ENCODE peak calls at places on chromosomes 5 and 9, in four cellular contexts. I is SK-N-SH, O is K562, D is HepG2. Z is an unnamed sample.

GRCh38 chr5:113320160-113320816 is 114.5 kb downstream of the TSSK1B start:
- DNase-seq in I (no peak), O (no peak), D (no peak), Z (no peak)

GRCh38 chr9:83304686-83305085 is 233.5 kb downstream of the FRMD3 start:
- DNase-seq in I (peak), O (no peak), D (no peak), Z (no peak)

GRCh38 chr5:125274938-125275759 is 528.7 kb upstream of the ZNF608 start:
- DNase-seq in D (no peak), I (no peak), O (no peak), Z (no peak)

GRCh38 chr9:82140471-82140870 is 151.9 kb downstream of the SPATA31D1 start:
- DNase-seq in O (no peak), D (no peak), I (no peak), Z (no peak)

GRCh38 chr5:19018822-19019221 is 969.2 kb downstream of the CDH18 start:
- DNase-seq in D (no peak), O (no peak), I (no peak), Z (no peak)

GRCh38 chr5:15794117-15794985 is 294.4 kb downstream of the FBXL7 start:
- DNase-seq in D (no peak), I (peak), O (no peak), Z (no peak)

GRCh38 chr9:94864183-94864582 is 137.7 kb downstream of the AOPEP start:
- DNase-seq in I (no peak), O (no peak), D (no peak), Z (no peak)

GRCh38 chr5:125316913-125317545 is 570.6 kb upstream of the ZNF608 start:
- DNase-seq in I (peak), D (no peak), O (no peak), Z (no peak)

GRCh38 chr5:103668281-103668680 is 105.7 kb upstream of the NUDT12 start:
- DNase-seq in D (no peak), O (no peak), I (no peak), Z (no peak)

GRCh38 chr5:55665065-55665464 is 47.1 kb downstream of the SLC38A9 start:
- DNase-seq in O (no peak), I (no peak), D (no peak), Z (no peak)

GRCh38 chr9:114282507-114282906 is 40.4 kb upstream of the ORM1 start:
- DNase-seq in O (no peak), I (no peak), D (no peak), Z (no peak)

GRCh38 chr9:21084242-21084850 is 6.6 kb upstream of the IFNB1 start:
- DNase-seq in I (no peak), D (no peak), O (no peak), Z (no peak)

GRCh38 chr5:175516933-175517823 is 38.8 kb downstream of the SFXN1 start:
- DNase-seq in D (no peak), I (no peak), O (no peak), Z (no peak)

GRCh38 chr5:170886210-170886894 is 24.5 kb downstream of the RANBP17 start:
- DNase-seq in D (no peak), O (no peak), I (no peak), Z (no peak)

GRCh38 chr5:172699423-172699822 is 58.4 kb downstream of the NEURL1B start:
- DNase-seq in I (peak), D (no peak), O (no peak), Z (no peak)

GRCh38 chr5:334903-335739 is 13.6 kb downstream of the AHRR start:
- DNase-seq in I (no peak), D (no peak), O (no peak), Z (no peak)

GRCh38 chr9:88706193-88707112 is 171.5 kb downstream of the NXNL2 start:
- DNase-seq in O (no peak), D (peak), I (peak), Z (no peak)

GRCh38 chr5:95872333-95873268 is 50.1 kb upstream of the GLRX start:
- DNase-seq in D (no peak), I (no peak), O (no peak), Z (no peak)

GRCh38 chr5:168790691-168791230 is 211.6 kb upstream of the PANK3 start:
- DNase-seq in D (no peak), I (no peak), O (no peak), Z (no peak)

GRCh38 chr9:127574089-127574921 is 37.8 kb upstream of the STXBP1 start:
- DNase-seq in O (no peak), I (no peak), D (no peak), Z (no peak)

GRCh38 chr5:75510417-75510835 is 1.0 kb downstream of the CERT1 start:
- DNase-seq in D (peak), I (no peak), O (no peak), Z (no peak)

GRCh38 chr5:111942214-111942613 is 185.2 kb upstream of the NREP start:
- DNase-seq in O (no peak), D (no peak), I (no peak), Z (no peak)

GRCh38 chr9:10079284-10079964 is 533.4 kb downstream of the PTPRD start:
- DNase-seq in D (no peak), O (no peak), I (no peak), Z (no peak)

GRCh38 chr9:79768199-79768598 is 196.4 kb downstream of the TLE4 start:
- DNase-seq in D (no peak), O (no peak), I (peak), Z (no peak)

GRCh38 chr5:42991477-42992034 is 48.6 kb downstream of the ANXA2R start:
- DNase-seq in O (no peak), I (no peak), D (no peak), Z (no peak)

GRCh38 chr5:61659221-61659696 is 327.2 kb downstream of the ZSWIM6 start:
- DNase-seq in I (no peak), D (no peak), O (no peak), Z (no peak)

GRCh38 chr9:72386186-72386585 is 21.2 kb upstream of the ZFAND5 start:
- DNase-seq in I (no peak), D (no peak), O (no peak), Z (no peak)

GRCh38 chr9:33878691-33879366 is 61.9 kb downstream of the UBE2R2 start:
- DNase-seq in I (no peak), D (no peak), O (no peak), Z (no peak)

GRCh38 chr5:125043781-125044391 is 297.4 kb upstream of the ZNF608 start:
- DNase-seq in D (no peak), I (peak), O (no peak), Z (no peak)

GRCh38 chr9:89870207-89870606 is 265.4 kb downstream of the GADD45G start:
- DNase-seq in O (no peak), I (no peak), D (no peak), Z (no peak)

GRCh38 chr5:130337179-130337888 is 433.1 kb downstream of the CHSY3 start:
- DNase-seq in I (no peak), O (no peak), D (no peak), Z (no peak)

GRCh38 chr5:127012933-127013332 is 17.4 kb downstream of the MARCHF3 start:
- DNase-seq in I (no peak), D (no peak), O (no peak), Z (no peak)

GRCh38 chr9:113737414-113738271 is 138.5 kb upstream of the ZNF618 start:
- DNase-seq in I (peak), O (peak), D (peak), Z (no peak)

GRCh38 chr9:130333041-130334040 is 67.8 kb downstream of the HMCN2 start:
- DNase-seq in O (no peak), I (peak), D (no peak), Z (no peak)

GRCh38 chr5:116507051-116507537 is 67.5 kb downstream of the SEMA6A start:
- DNase-seq in O (no peak), I (no peak), D (no peak), Z (no peak)

GRCh38 chr5:53971566-53971965 is 338.8 kb downstream of the ARL15 start:
- DNase-seq in D (no peak), I (no peak), O (no peak), Z (no peak)

GRCh38 chr5:73558950-73559349 is 6.5 kb downstream of the ANKRA2 start:
- DNase-seq in I (no peak), D (peak), O (peak), Z (no peak)

GRCh38 chr9:119047513-119047912 is 321.7 kb downstream of the BRINP1 start:
- DNase-seq in D (no peak), O (no peak), I (no peak), Z (no peak)

GRCh38 chr5:145347026-145347616 is 488.0 kb downstream of the PRELID2 start:
- DNase-seq in O (no peak), I (peak), D (peak), Z (no peak)

GRCh38 chr5:177545487-177546261 is 8.7 kb downstream of the FAM193B start:
- DNase-seq in I (no peak), D (no peak), O (no peak), Z (no peak)
- TF ChIP-seq GABPA in I (no peak), D (no peak), O (no peak), Z (no peak)

GRCh38 chr9:132750668-132751067 is 80.4 kb downstream of the GTF3C4 start:
- DNase-seq in O (no peak), I (no peak), D (no peak), Z (no peak)

GRCh38 chr9:132744881-132745761 is 74.9 kb downstream of the GTF3C4 start:
- DNase-seq in D (no peak), I (peak), O (no peak), Z (no peak)

GRCh38 chr9:132749316-132749715 is 79.1 kb downstream of the GTF3C4 start:
- DNase-seq in D (no peak), O (no peak), I (no peak), Z (no peak)

GRCh38 chr9:132745911-132746709 is 75.8 kb downstream of the GTF3C4 start:
- DNase-seq in I (no peak), D (no peak), O (no peak), Z (no peak)

GRCh38 chr9:132748450-132748849 is 78.2 kb downstream of the GTF3C4 start:
- DNase-seq in O (no peak), D (no peak), I (no peak), Z (no peak)
- TF ChIP-seq MXI1 in O (no peak), D (no peak), I (no peak), Z (no peak)

GRCh38 chr5:14447958-14448881 is 133.4 kb upstream of the OTULINL start:
- DNase-seq in D (no peak), I (peak), O (no peak), Z (peak)
- TF ChIP-seq GABPA in D (no peak), I (no peak), O (no peak), Z (no peak)

GRCh38 chr5:31986101-31986500 is 188.0 kb downstream of the GOLPH3 start:
- DNase-seq in I (no peak), D (no peak), O (no peak), Z (no peak)

GRCh38 chr5:31984691-31985090 is 189.4 kb downstream of the GOLPH3 start:
- DNase-seq in I (no peak), O (no peak), D (no peak), Z (no peak)

GRCh38 chr5:31990296-31990695 is 183.8 kb downstream of the GOLPH3 start:
- DNase-seq in I (no peak), D (no peak), O (no peak), Z (no peak)

GRCh38 chr5:31990701-31991110 is 183.4 kb downstream of the GOLPH3 start:
- DNase-seq in D (no peak), I (no peak), O (no peak), Z (no peak)

DNA sequence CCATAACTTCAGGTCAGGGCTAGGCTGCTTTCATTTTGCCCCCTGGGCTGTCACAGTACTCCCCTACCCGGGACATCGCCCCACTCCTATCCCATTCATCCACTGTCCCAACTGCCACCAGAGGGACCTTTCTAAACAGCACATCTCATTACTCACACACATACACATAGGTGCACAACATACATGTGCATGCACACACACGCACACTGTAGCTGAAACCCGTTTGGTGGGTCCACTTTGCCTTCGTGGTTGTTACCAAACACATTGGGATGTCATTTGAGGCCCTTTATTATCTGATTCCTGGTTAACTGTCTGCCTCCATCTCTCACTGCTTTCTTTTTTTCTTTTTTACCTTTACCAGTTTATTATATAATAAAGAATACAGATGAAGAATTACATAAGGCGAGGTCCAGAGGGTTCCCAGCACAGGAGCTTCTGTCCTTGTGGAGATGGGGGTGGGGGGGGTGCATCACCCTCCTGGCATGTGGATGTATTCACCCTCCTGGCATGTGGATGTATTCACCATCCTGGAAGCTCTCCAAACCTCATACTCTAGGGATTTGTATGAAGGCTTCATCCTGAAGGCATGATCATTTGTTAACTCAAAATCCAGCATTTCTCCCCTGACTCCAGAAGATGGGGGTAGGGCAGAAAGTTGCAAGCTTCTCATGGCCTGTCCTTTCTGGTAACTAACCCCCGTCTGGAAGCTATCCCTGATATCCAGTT is 186.0 kb downstream of the GOLPH3 start:
- DNase-seq in O (no peak), D (no peak), I (no peak), Z (no peak)
- TF ChIP-seq MXI1 in O (no peak), D (no peak), I (no peak), Z (no peak)

GRCh38 chr5:151408633-151409243 is 38.7 kb upstream of the SLC36A1 start:
- DNase-seq in D (no peak), O (no peak), I (no peak), Z (no peak)

GRCh38 chr5:151417712-151418111 is 29.7 kb upstream of the SLC36A1 start:
- DNase-seq in D (no peak), I (no peak), O (no peak), Z (no peak)

GRCh38 chr5:151420127-151420526 is 27.3 kb upstream of the SLC36A1 start:
- DNase-seq in O (no peak), D (no peak), I (no peak), Z (no peak)

GRCh38 chr5:151413800-151414199 is 33.6 kb upstream of the SLC36A1 start:
- DNase-seq in I (no peak), D (no peak), O (no peak), Z (no peak)

DNA sequence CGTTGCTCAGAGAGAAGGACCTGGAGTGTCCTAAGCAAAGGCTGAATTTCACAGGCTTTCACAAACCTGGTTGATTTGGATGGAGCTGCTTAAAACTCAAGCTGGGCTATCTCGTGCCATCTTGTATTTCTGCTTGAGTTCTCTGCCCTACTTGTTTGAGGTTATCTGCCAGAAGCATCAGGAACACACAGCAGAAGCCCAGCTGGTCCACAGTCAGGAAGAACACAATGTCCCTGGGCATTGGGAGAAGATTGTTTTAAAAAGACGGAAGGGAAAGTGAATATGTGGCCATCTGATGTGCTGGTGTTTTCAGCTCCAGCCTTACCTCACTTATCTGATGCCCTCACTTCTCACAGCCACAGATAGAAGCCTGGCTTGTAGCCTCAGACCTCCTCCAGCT is 32.9 kb upstream of the SLC36A1 start:
- DNase-seq in D (no peak), O (no peak), I (peak), Z (no peak)
- TF ChIP-seq GABPA in D (no peak), O (no peak), I (no peak), Z (no peak)

GRCh38 chr5:109485030-109485429 is 75.3 kb upstream of the PJA2 start:
- DNase-seq in O (peak), D (peak), I (peak), Z (no peak)
- TF ChIP-seq MXI1 in O (no peak), D (peak), I (no peak), Z (no peak)

GRCh38 chr9:109910616-109911568 is 130.9 kb downstream of the PALM2AKAP2 start:
- DNase-seq in O (no peak), D (no peak), I (no peak), Z (no peak)
- TF ChIP-seq GABPA in O (no peak), D (no peak), I (no peak), Z (no peak)

DNA sequence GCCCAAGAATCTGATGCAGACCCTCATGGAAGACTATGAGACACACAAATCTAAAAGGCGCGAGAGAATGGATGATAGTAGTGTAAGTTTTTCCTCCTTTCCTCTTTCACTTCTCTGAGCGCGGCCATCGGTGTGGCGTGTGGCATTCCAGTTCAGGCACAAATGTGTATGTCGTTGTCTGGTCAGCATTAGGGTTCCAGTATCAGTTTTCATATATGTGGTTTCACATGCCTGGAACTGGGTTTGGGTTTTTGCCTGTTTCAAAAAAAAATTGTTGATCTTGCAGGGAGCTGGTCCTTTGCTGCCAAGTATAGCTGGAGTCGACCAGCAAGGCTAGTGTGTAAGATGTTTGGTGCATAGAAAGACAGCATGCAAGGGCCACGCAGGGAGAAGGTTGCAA is 51.5 kb downstream of the C9orf152 start:
- DNase-seq in O (no peak), D (no peak), I (no peak), Z (no peak)
- TF ChIP-seq MXI1 in O (no peak), D (no peak), I (no peak), Z (no peak)

GRCh38 chr9:86183225-86183808 is 76.1 kb downstream of the C9orf153 start:
- DNase-seq in I (no peak), O (no peak), D (peak), Z (no peak)

GRCh38 chr9:86185872-86186271 is 73.6 kb downstream of the C9orf153 start:
- DNase-seq in D (no peak), O (no peak), I (no peak), Z (no peak)

GRCh38 chr9:86186696-86187095 is 72.8 kb downstream of the C9orf153 start:
- DNase-seq in I (no peak), D (no peak), O (no peak), Z (no peak)

GRCh38 chr9:86184125-86184524 is 75.3 kb downstream of the C9orf153 start:
- DNase-seq in O (no peak), D (no peak), I (no peak), Z (no peak)

GRCh38 chr9:86181379-86182315 is 77.8 kb downstream of the C9orf153 start:
- DNase-seq in I (no peak), D (no peak), O (no peak), Z (no peak)
- TF ChIP-seq GABPA in I (no peak), D (no peak), O (no peak), Z (no peak)

Z was measured in GM12878.